ENCODE peak calls at places on chromosome 11, in five cellular contexts. Q is HL-60, S is GM12892, V is SK-N-SH, F is stomach. E is an unnamed sample.

GRCh38 chr11:65722261-65722660 is 1.7 kb upstream of the RNASEH2C start:
- DNase-seq in V (no peak), F (no peak), Q (no peak), S (no peak), E (no peak)

GRCh38 chr11:84969103-84969502 is 658.0 kb downstream of the DLG2 start:
- DNase-seq in V (no peak), S (no peak), Q (no peak), F (no peak), E (no peak)

GRCh38 chr11:47010192-47010591 is 73.6 kb downstream of the CSTPP1 start:
- DNase-seq in V (no peak), Q (no peak), F (no peak), S (no peak), E (no peak)

GRCh38 chr11:128859563-128860441 is 7.3 kb downstream of the KCNJ1 start:
- DNase-seq in V (peak), F (peak), Q (peak), S (peak), E (no peak)

GRCh38 chr11:62193954-62194353 is 3.9 kb downstream of the SCGB1D1 start:
- DNase-seq in F (no peak), Q (no peak), V (no peak), S (no peak), E (peak)

GRCh38 chr11:86176165-86176884 is 68.2 kb upstream of the EED start:
- DNase-seq in S (no peak), V (no peak), F (no peak), Q (peak), E (no peak)

GRCh38 chr11:208917-209260 is 1.4 kb downstream of the RIC8A start:
- DNase-seq in Q (no peak), F (no peak), V (no peak), S (no peak), E (no peak)

GRCh38 chr11:70032470-70032795 is 45.7 kb upstream of the ANO1 start:
- DNase-seq in Q (no peak), F (no peak), V (no peak), S (no peak), E (peak)

GRCh38 chr11:28585007-28585406 is 476.8 kb downstream of the METTL15 start:
- DNase-seq in Q (no peak), S (no peak), F (no peak), V (no peak), E (no peak)

GRCh38 chr11:63945482-63946163 is 6.8 kb downstream of the NAA40 start:
- DNase-seq in Q (no peak), S (no peak), F (peak), V (peak), E (no peak)

GRCh38 chr11:7353100-7353499 is 101.4 kb downstream of the SYT9 start:
- DNase-seq in S (peak), V (no peak), Q (peak), F (no peak), E (no peak)

GRCh38 chr11:108319541-108320145 is 96.8 kb downstream of the ATM start:
- DNase-seq in S (no peak), Q (no peak), F (no peak), V (no peak), E (no peak)

GRCh38 chr11:12220305-12220704 is 109.9 kb downstream of the MICAL2 start:
- DNase-seq in V (no peak), S (no peak), Q (no peak), F (peak), E (no peak)

GRCh38 chr11:105699203-105699602 is 89.3 kb downstream of the GRIA4 start:
- DNase-seq in S (no peak), Q (no peak), F (no peak), V (no peak), E (no peak)

GRCh38 chr11:69380921-69381581 is 87.1 kb downstream of the MYEOV start:
- DNase-seq in Q (no peak), V (no peak), S (peak), F (peak), E (no peak)

GRCh38 chr11:70569173-70569890 is 171.0 kb downstream of the CTTN start:
- DNase-seq in Q (no peak), S (no peak), V (no peak), F (no peak), E (no peak)

GRCh38 chr11:111635706-111636045 is 33.4 kb downstream of the SIK2 start:
- DNase-seq in S (no peak), F (no peak), Q (no peak), V (peak), E (no peak)

GRCh38 chr11:89381094-89381493 is 110.1 kb downstream of the NOX4 start:
- DNase-seq in V (no peak), S (no peak), F (no peak), Q (no peak), E (no peak)

GRCh38 chr11:18588297-18589252 is at the start of gene UEVLD:
- DNase-seq in F (peak), S (peak), Q (peak), V (peak), E (no peak)

GRCh38 chr11:72446929-72447753 is 12.8 kb upstream of the CLPB start:
- DNase-seq in V (peak), S (no peak), Q (no peak), F (no peak), E (no peak)

GRCh38 chr11:77660947-77661346 is 23.4 kb upstream of the CLNS1A start:
- DNase-seq in S (no peak), Q (no peak), F (no peak), V (no peak), E (no peak)

GRCh38 chr11:62004473-62004872 is 37.0 kb upstream of the FTH1 start:
- DNase-seq in S (peak), V (no peak), Q (peak), F (no peak), E (no peak)

GRCh38 chr11:10456519-10456918 is 1.5 kb downstream of the AMPD3 start:
- DNase-seq in S (no peak), V (no peak), Q (no peak), F (no peak), E (no peak)

GRCh38 chr11:76201672-76202412 is 4.5 kb downstream of the WNT11 start:
- DNase-seq in F (no peak), Q (no peak), V (no peak), S (no peak), E (no peak)

GRCh38 chr11:29333993-29334780 is 682.6 kb downstream of the KCNA4 start:
- DNase-seq in V (peak), Q (no peak), S (no peak), F (no peak), E (no peak)

GRCh38 chr11:8047382-8047781 is 33.6 kb upstream of the TUB start:
- DNase-seq in F (no peak), Q (no peak), V (no peak), S (no peak), E (peak)

GRCh38 chr11:112392860-112393259 is 132.2 kb upstream of the PLET1 start:
- DNase-seq in F (no peak), S (no peak), Q (no peak), V (no peak), E (no peak)

GRCh38 chr11:116137753-116138152 is 633.5 kb upstream of the CADM1 start:
- DNase-seq in F (no peak), V (no peak), S (no peak), Q (no peak), E (no peak)

GRCh38 chr11:121841487-121842167 is 274.4 kb downstream of the BLID start:
- DNase-seq in Q (no peak), S (no peak), F (no peak), V (no peak), E (no peak)

GRCh38 chr11:125569913-125570621 is 790 bp downstream of the EI24 start:
- DNase-seq in Q (no peak), V (peak), S (peak), F (peak), E (no peak)

GRCh38 chr11:119284344-119285157 is 32.4 kb downstream of the MCAM start:
- DNase-seq in V (peak), Q (no peak), F (no peak), S (no peak), E (no peak)

GRCh38 chr11:67285541-67286498 is 3.3 kb upstream of the ANKRD13D start:
- DNase-seq in F (no peak), V (no peak), S (no peak), Q (peak), E (no peak)
- TF ChIP-seq POLR2AphosphoS5 in F (no peak), V (no peak), S (peak), Q (peak), E (no peak)

GRCh38 chr11:16337421-16338213 is 18.7 kb downstream of the SOX6 start:
- DNase-seq in F (no peak), Q (no peak), S (no peak), V (no peak), E (no peak)
- TF ChIP-seq POLR2AphosphoS5 in F (no peak), Q (no peak), S (no peak), V (no peak), E (no peak)

DNA sequence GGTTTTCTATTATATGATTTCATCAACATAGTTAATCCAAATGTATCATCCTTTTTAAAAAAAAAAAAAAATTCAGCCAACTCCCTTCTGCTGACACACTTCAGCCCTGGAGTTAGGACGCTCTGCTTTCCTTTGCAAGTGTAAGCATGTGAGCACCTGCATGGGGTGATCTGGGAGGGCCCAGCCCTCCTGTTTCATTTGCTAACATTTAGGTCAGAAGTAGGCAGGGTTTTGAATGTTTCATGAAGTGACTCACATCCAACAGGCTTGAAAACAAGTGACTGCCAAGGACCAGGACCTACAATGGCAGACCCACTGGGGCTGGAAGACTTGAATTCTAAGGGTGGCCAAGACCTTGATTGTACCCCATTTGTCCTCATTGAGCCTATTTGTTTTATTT is 137.4 kb downstream of the CD44 start:
- DNase-seq in V (no peak), Q (no peak), S (no peak), F (peak), E (no peak)
- TF ChIP-seq POLR2AphosphoS5 in V (no peak), Q (no peak), S (no peak), F (no peak), E (no peak)

GRCh38 chr11:88303037-88303436 is 34.5 kb downstream of the CTSC start:
- DNase-seq in V (no peak), S (no peak), Q (no peak), F (no peak), E (no peak)

GRCh38 chr11:88300888-88301477 is 36.6 kb downstream of the CTSC start:
- DNase-seq in S (no peak), Q (no peak), F (no peak), V (no peak), E (no peak)

GRCh38 chr11:88304352-88304751 is 33.2 kb downstream of the CTSC start:
- DNase-seq in F (no peak), V (no peak), Q (no peak), S (no peak), E (no peak)

GRCh38 chr11:88305430-88305829 is 32.1 kb downstream of the CTSC start:
- DNase-seq in S (no peak), V (no peak), F (no peak), Q (no peak), E (no peak)

DNA sequence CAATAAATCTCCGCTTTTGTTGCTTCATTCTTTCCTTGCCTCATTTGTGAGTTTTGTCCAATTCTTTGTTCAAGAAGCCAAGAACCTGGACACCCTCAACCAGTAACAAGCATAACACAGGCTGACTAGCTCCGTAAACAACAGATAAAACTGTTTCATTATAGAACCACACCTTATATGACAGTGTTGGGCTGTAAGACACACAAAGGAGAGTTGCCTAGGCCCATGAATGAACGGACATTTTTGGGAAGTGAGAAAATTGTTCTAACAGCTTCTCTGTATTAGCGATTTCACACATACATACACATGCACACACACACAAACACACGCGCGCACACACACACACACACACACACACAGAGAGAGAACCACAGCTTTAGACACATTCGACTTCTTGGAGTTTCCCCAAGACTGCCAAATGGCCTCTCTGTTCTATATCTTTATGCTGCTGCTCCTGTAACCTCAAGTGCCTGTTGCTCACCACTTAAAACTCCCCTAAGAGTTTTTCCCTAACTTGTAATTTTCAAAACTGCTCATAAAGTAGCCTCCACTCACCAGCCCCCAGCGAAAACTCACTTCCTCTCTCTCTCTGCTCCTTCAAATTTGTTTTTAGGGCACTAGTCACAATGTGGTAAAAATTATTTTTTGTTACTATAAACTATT is 35.9 kb downstream of the CTSC start:
- DNase-seq in V (no peak), Q (no peak), S (no peak), F (no peak), E (no peak)
- TF ChIP-seq POLR2AphosphoS5 in V (no peak), Q (no peak), S (no peak), F (no peak), E (no peak)

DNA sequence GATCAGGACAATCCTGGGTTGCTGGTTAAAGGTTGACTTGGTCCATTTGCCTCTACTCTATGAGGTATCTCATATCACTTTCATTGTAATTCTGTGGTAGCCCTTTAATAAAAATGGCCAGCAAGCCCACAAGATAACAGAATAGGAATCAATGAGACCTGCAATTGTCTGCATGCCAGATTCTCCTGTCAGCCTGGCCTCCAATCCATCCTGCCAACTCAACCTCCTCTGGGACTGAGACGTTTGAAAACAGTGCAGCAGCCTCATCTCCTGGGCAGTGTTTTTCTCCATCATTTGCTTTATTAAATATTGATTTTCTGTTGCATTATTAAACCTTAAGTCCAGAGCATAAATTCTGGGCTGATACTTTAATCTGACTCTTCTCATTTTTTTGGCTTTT is 797.9 kb downstream of the NTM start:
- DNase-seq in S (no peak), F (no peak), V (no peak), Q (no peak), E (no peak)
- TF ChIP-seq POLR2AphosphoS5 in S (no peak), F (no peak), V (no peak), Q (no peak), E (no peak)

E was measured in vagina.